ENCODE peak calls at places on chromosome 18, in ten cellular contexts. S is transverse colon, W is Peyer's patch, Z is IMR-90, C is A549, U is HepG2, P is NB4, I is spleen, D is heart left ventricle, Y is adrenal gland. L is an unnamed sample.

GRCh38 chr18:10537765-10538164 is 11.9 kb downstream of the NAPG start:
- DNase-seq in S (no peak), W (no peak), Z (no peak), C (no peak), U (no peak), P (no peak), I (no peak), D (no peak), Y (no peak), L (no peak)

GRCh38 chr18:58858591-58859468 is 5.8 kb upstream of the ZNF532 start:
- DNase-seq in S (peak), W (no peak), Z (no peak), C (no peak), U (no peak), P (no peak), I (no peak), D (peak), Y (peak), L (peak)

GRCh38 chr18:59516356-59517155 is 157.5 kb upstream of the LMAN1 start:
- DNase-seq in S (peak), W (no peak), Z (peak), C (peak), U (peak), P (no peak), I (no peak), D (peak), Y (peak), L (peak)

GRCh38 chr18:27808678-27809077 is 368.3 kb downstream of the CDH2 start:
- DNase-seq in S (no peak), W (no peak), Z (no peak), C (no peak), U (no peak), P (peak), I (no peak), D (no peak), Y (no peak), L (no peak)

GRCh38 chr18:49894827-49895226 is 81.5 kb upstream of the ACAA2 start:
- DNase-seq in S (no peak), W (no peak), Z (no peak), C (no peak), U (no peak), P (no peak), I (no peak), D (no peak), Y (no peak), L (no peak)

GRCh38 chr18:79872423-79872822 is 74.7 kb downstream of the KCNG2 start:
- DNase-seq in S (no peak), W (no peak), Z (no peak), C (no peak), U (no peak), P (no peak), I (peak), D (no peak), Y (no peak), L (no peak)

GRCh38 chr18:76398899-76399612 is 96.0 kb downstream of the ZNF516 start:
- DNase-seq in S (peak), W (peak), Z (peak), C (peak), U (peak), P (peak), I (peak), D (peak), Y (peak), L (peak)

GRCh38 chr18:72847134-72847533 is 20.7 kb downstream of the NETO1 start:
- DNase-seq in S (no peak), W (no peak), Z (no peak), C (no peak), U (no peak), P (no peak), I (no peak), D (no peak), Y (no peak), L (no peak)

GRCh38 chr18:69590150-69590549 is 189.5 kb downstream of the DOK6 start:
- DNase-seq in S (no peak), W (no peak), Z (peak), C (no peak), U (no peak), P (no peak), I (no peak), D (no peak), Y (no peak), L (no peak)

GRCh38 chr18:34772887-34773286 is 62.8 kb downstream of the DTNA start:
- DNase-seq in S (no peak), W (no peak), Z (peak), C (no peak), U (no peak), P (peak), I (no peak), D (no peak), Y (peak), L (no peak)

GRCh38 chr18:48139427-48140347 is 209.2 kb upstream of the SMAD2 start:
- DNase-seq in S (peak), W (no peak), Z (no peak), C (no peak), U (no peak), P (no peak), I (peak), D (peak), Y (peak), L (no peak)

GRCh38 chr18:51196116-51196810 is 1.2 kb downstream of the MEX3C start:
- DNase-seq in S (peak), W (peak), Z (peak), C (no peak), U (no peak), P (peak), I (peak), D (peak), Y (peak), L (peak)
- TF ChIP-seq POLR2A in S (no peak), W (no peak), Z (no peak), C (no peak), U (no peak), P (no peak), I (no peak), D (no peak), Y (no peak), L (no peak)

DNA sequence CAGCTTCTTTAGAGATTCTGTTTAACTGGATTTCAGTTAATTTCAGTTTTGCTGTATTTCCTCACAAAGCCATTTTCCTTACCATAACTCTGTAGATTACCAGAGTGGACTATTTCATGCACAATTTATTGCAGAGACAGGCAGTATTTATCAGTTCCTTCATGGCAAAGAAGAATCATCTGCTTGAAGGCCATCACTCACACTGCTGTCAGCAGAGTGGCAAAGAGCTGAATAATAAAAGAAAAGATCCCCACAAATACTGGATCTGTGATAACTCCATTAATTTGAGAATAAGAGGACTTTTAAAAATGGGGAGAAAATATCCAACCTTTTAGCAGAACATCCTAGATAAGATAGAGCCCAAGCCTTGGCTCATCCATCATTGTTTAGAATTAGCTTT is 376.5 kb downstream of the ZNF521 start:
- DNase-seq in S (no peak), W (no peak), Z (no peak), C (no peak), U (no peak), P (no peak), I (no peak), D (no peak), Y (no peak), L (no peak)
- TF ChIP-seq POLR2A in S (no peak), W (no peak), Z (no peak), C (no peak), U (no peak), P (no peak), I (no peak), D (no peak), Y (no peak), L (no peak)

GRCh38 chr18:26656944-26657536 is 108.7 kb upstream of the KCTD1 start:
- DNase-seq in S (peak), W (no peak), Z (peak), C (peak), U (peak), P (peak), I (peak), D (peak), Y (peak), L (no peak)
- TF ChIP-seq POLR2A in S (peak), W (no peak), Z (no peak), C (peak), U (no peak), P (no peak), I (peak), D (peak), Y (peak), L (no peak)

DNA sequence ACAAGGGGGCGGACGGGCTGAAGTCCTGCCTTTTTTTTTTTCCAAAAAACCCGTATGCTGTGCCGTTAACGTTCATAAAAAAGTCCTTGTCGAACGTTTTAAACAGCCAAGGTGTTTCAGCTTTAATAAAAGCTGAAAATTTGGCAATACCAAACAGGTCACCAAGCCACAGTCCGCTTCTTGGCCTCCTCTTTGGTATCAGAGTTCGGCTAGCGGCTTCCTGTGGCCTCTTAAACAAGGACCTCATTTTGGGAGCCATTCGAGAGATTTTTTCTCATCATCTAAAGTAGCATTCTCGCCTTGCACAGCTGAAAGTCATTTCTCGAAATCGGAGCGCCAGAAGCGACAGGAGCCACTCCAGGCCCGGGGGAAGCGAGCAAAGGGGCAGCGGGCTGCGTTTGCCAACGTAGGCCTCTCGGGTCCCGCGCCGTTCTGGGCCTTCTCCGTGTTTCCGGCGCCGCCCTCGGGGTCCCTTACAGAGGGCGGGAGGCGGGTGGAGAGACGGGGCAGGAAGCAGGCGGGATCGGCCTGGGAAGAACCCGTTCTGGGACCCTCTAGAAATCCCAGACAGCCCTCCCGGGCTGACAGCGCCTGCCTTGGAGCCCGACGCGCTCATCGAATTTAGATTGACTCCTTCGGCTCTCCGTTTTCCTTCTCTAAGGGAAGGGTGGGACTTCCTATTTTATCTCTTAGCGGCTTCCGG is 560 bp upstream of the ZNF407 start:
- DNase-seq in S (peak), W (peak), Z (peak), C (peak), U (peak), P (peak), I (peak), D (peak), Y (peak), L (peak)
- TF ChIP-seq POLR2A in S (no peak), W (no peak), Z (peak), C (no peak), U (peak), P (no peak), I (no peak), D (no peak), Y (no peak), L (no peak)

DNA sequence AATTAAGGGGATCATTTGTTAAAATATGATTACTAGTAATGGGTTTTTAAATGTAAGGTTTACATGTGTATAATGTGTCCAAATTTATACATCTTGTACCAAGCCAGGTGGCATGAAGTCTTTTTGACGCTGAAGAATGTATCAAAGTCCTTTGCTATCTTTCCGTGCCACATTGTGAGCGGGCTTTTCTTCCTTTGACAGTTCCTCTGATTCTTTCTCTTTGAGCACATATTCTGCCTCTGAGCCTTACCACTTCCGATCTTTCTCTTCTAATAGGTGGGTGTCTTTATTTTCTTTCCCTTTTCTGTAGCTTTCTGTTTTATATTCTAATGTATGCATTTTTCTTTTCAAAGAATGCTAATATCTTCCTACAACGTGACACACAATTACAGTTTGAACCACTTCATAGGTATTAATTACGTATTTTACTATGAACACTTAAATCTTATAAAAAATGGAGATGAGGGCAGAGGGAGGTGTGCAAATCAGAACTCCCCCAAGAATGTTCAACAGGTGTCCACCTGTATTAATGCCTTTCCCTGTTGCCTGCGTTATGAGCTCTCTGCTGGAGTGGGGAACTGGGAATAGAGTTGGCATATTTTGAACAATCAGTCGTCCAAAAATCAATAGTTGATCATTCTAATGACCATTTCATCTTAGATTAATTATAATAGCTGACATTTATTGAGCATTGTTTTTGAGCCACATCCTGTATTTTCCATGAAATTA is 175.5 kb downstream of the TPGS2 start:
- DNase-seq in S (no peak), W (no peak), Z (no peak), C (no peak), U (no peak), P (no peak), I (no peak), D (no peak), Y (no peak), L (no peak)
- TF ChIP-seq POLR2A in S (no peak), W (no peak), Z (no peak), C (no peak), U (no peak), P (no peak), I (no peak), D (no peak), Y (no peak), L (no peak)

L was measured in erythroblast.